ENCODE peak calls at places on chromosomes 7 and 10, in eight cellular contexts. One of them, this sample, is unnamed.

GRCh38 chr10:98134117-98134430 is 383 bp upstream of the R3HCC1L start:
- DNase-seq in body of pancreas: no peak
- DNase-seq in retinal pigment epithelial cell: no peak
- DNase-seq in progenitor cell of endocrine pancreas: no peak
- DNase-seq in A549: peak; percentile 25
- DNase-seq in fibroblast of lung: no peak
- DNase-seq in AG04450: no peak
- DNase-seq in AG04449: no peak
- DNase-seq in this sample: no peak

GRCh38 chr7:30322656-30323355 is 38.4 kb downstream of the ZNRF2 start:
- DNase-seq in body of pancreas: no peak
- DNase-seq in retinal pigment epithelial cell: no peak
- DNase-seq in progenitor cell of endocrine pancreas: no peak
- DNase-seq in A549: no peak
- DNase-seq in fibroblast of lung: no peak
- DNase-seq in AG04450: no peak
- DNase-seq in AG04449: no peak
- DNase-seq in this sample: no peak

GRCh38 chr10:132391372-132392020 is 5.5 kb upstream of the PWWP2B start:
- DNase-seq in body of pancreas: peak; percentile 2
- DNase-seq in retinal pigment epithelial cell: no peak
- DNase-seq in progenitor cell of endocrine pancreas: no peak
- DNase-seq in A549: no peak
- DNase-seq in fibroblast of lung: no peak
- DNase-seq in AG04450: no peak
- DNase-seq in AG04449: no peak
- DNase-seq in this sample: no peak

GRCh38 chr10:29248987-29249386 is 39.9 kb upstream of the LYZL1 start:
- DNase-seq in body of pancreas: no peak
- DNase-seq in retinal pigment epithelial cell: no peak
- DNase-seq in progenitor cell of endocrine pancreas: no peak
- DNase-seq in A549: no peak
- DNase-seq in fibroblast of lung: peak; percentile 31
- DNase-seq in AG04450: no peak
- DNase-seq in AG04449: no peak
- DNase-seq in this sample: no peak

GRCh38 chr10:120495226-120495625 is 38.2 kb downstream of the PLPP4 start:
- DNase-seq in body of pancreas: peak; percentile 25
- DNase-seq in retinal pigment epithelial cell: peak; percentile 92
- DNase-seq in progenitor cell of endocrine pancreas: no peak
- DNase-seq in A549: no peak
- DNase-seq in fibroblast of lung: no peak
- DNase-seq in AG04450: no peak
- DNase-seq in AG04449: no peak
- DNase-seq in this sample: no peak

GRCh38 chr10:46547881-46548780 is 8.3 kb downstream of the GPRIN2 start:
- DNase-seq in body of pancreas: no peak
- DNase-seq in retinal pigment epithelial cell: no peak
- DNase-seq in progenitor cell of endocrine pancreas: peak; percentile 9
- DNase-seq in A549: peak; percentile 31
- DNase-seq in fibroblast of lung: no peak
- DNase-seq in AG04450: no peak
- DNase-seq in AG04449: no peak
- DNase-seq in this sample: no peak

GRCh38 chr10:108560488-108560887 is 1362.8 kb downstream of the XPNPEP1 start:
- DNase-seq in body of pancreas: no peak
- DNase-seq in retinal pigment epithelial cell: no peak
- DNase-seq in progenitor cell of endocrine pancreas: no peak
- DNase-seq in A549: no peak
- DNase-seq in fibroblast of lung: no peak
- DNase-seq in AG04450: no peak
- DNase-seq in AG04449: no peak
- DNase-seq in this sample: no peak

GRCh38 chr7:100400656-100401055 is 27.4 kb downstream of the PILRA start:
- DNase-seq in body of pancreas: no peak
- DNase-seq in retinal pigment epithelial cell: no peak
- DNase-seq in progenitor cell of endocrine pancreas: no peak
- DNase-seq in A549: no peak
- DNase-seq in fibroblast of lung: no peak
- DNase-seq in AG04450: no peak
- DNase-seq in AG04449: no peak
- DNase-seq in this sample: peak; percentile 67

GRCh38 chr7:99083068-99083651 is 60.7 kb downstream of the SMURF1 start:
- DNase-seq in body of pancreas: no peak
- DNase-seq in retinal pigment epithelial cell: no peak
- DNase-seq in progenitor cell of endocrine pancreas: no peak
- DNase-seq in A549: no peak
- DNase-seq in fibroblast of lung: peak; percentile 46
- DNase-seq in AG04450: no peak
- DNase-seq in AG04449: no peak
- DNase-seq in this sample: no peak

GRCh38 chr7:2321020-2321419 is 6.8 kb upstream of the SNX8 start:
- DNase-seq in body of pancreas: no peak
- DNase-seq in retinal pigment epithelial cell: no peak
- DNase-seq in progenitor cell of endocrine pancreas: no peak
- DNase-seq in A549: no peak
- DNase-seq in fibroblast of lung: peak; percentile 32
- DNase-seq in AG04450: no peak
- DNase-seq in AG04449: no peak
- DNase-seq in this sample: no peak
- TF ChIP-seq CTCF in body of pancreas: no peak
- TF ChIP-seq CTCF in retinal pigment epithelial cell: peak; percentile 32
- TF ChIP-seq CTCF in progenitor cell of endocrine pancreas: peak; percentile 15
- TF ChIP-seq CTCF in A549: no peak
- TF ChIP-seq CTCF in fibroblast of lung: peak; percentile 41
- TF ChIP-seq CTCF in AG04450: peak; percentile 26
- TF ChIP-seq CTCF in AG04449: peak; percentile 34
- TF ChIP-seq CTCF in this sample: no peak

DNA sequence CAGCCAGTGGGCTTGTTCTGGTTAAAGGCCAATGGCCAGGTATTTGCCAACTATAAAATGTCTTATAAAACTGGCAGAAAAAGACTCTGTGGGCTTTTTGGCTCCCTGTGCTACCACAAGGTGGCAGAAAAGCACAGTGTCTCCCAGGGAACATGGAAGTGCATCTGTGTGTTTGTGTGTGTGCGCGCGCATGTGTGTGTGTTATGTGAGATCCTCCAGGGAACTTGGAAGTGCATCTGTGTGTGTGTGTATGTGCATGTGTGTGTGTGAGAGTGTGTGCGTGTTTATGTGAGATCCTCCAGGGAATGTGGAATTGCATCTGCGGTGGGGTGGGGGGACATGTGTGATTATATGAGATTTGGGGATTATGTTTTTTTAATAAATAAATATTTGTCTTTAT is 30.2 kb upstream of the ABI1 start:
- DNase-seq in body of pancreas: peak; percentile 61
- DNase-seq in retinal pigment epithelial cell: peak; percentile 24
- DNase-seq in progenitor cell of endocrine pancreas: peak; percentile 33
- DNase-seq in A549: no peak
- DNase-seq in fibroblast of lung: peak; percentile 76
- DNase-seq in AG04450: peak; percentile 29
- DNase-seq in AG04449: no peak
- DNase-seq in this sample: peak; percentile 73
- TF ChIP-seq CTCF in body of pancreas: peak; percentile 38
- TF ChIP-seq CTCF in retinal pigment epithelial cell: peak; percentile 78
- TF ChIP-seq CTCF in progenitor cell of endocrine pancreas: peak; percentile 66
- TF ChIP-seq CTCF in A549: peak; percentile 52
- TF ChIP-seq CTCF in fibroblast of lung: peak; percentile 75
- TF ChIP-seq CTCF in AG04450: peak; percentile 67
- TF ChIP-seq CTCF in AG04449: peak; percentile 52
- TF ChIP-seq CTCF in this sample: peak; percentile 65

DNA sequence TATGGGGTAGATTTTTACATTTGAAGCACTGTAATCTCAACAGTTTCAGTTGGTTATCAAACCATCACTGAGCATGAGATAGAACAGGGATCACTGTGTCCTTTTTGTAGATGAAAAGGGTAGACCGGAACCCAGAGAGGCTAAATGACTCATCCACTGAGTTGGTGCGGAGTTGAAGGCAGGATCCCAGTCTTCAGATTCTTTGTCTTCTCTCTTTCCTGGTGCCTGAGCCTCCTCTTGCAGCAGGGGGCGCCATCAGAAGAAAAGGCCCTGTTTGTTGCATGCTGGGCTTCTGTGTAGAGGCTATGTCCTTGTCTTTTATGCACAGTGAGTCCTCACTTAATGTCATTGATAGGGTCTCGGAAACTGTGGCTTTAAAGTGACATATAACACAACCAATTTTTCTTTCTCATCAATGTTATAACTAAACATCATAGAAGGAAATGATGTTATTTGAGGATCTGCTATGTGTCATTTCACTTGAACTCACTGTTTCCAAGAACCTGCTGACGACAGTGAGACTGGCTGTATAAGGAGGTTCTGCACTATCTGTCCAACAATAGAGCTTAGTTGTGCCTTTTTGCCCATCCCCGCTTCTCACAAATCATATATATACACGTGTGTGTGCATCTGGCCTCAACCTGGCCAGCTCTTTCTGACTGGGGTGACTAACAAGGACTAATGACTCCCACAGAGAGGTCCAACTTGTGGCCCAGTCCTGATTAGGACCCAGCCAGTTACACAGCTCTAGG is 14.3 kb downstream of the ZNF282 start:
- DNase-seq in body of pancreas: peak; percentile 29
- DNase-seq in retinal pigment epithelial cell: no peak
- DNase-seq in progenitor cell of endocrine pancreas: no peak
- DNase-seq in A549: peak; percentile 83
- DNase-seq in fibroblast of lung: peak; percentile 41
- DNase-seq in AG04450: no peak
- DNase-seq in AG04449: no peak
- DNase-seq in this sample: peak; percentile 87
- TF ChIP-seq CTCF in body of pancreas: no peak
- TF ChIP-seq CTCF in retinal pigment epithelial cell: peak; percentile 87
- TF ChIP-seq CTCF in progenitor cell of endocrine pancreas: peak; percentile 60
- TF ChIP-seq CTCF in A549: peak; percentile 64
- TF ChIP-seq CTCF in fibroblast of lung: peak; percentile 65
- TF ChIP-seq CTCF in AG04450: peak; percentile 59
- TF ChIP-seq CTCF in AG04449: peak; percentile 60
- TF ChIP-seq CTCF in this sample: peak; percentile 78

GRCh38 chr10:7944537-7944936 is 110.0 kb upstream of the GATA3 start:
- DNase-seq in body of pancreas: no peak
- DNase-seq in retinal pigment epithelial cell: no peak
- DNase-seq in progenitor cell of endocrine pancreas: no peak
- DNase-seq in A549: no peak
- DNase-seq in fibroblast of lung: no peak
- DNase-seq in AG04450: no peak
- DNase-seq in AG04449: no peak
- DNase-seq in this sample: no peak
- TF ChIP-seq CTCF in body of pancreas: no peak
- TF ChIP-seq CTCF in retinal pigment epithelial cell: no peak
- TF ChIP-seq CTCF in progenitor cell of endocrine pancreas: no peak
- TF ChIP-seq CTCF in A549: no peak
- TF ChIP-seq CTCF in fibroblast of lung: no peak
- TF ChIP-seq CTCF in AG04450: no peak
- TF ChIP-seq CTCF in AG04449: no peak
- TF ChIP-seq CTCF in this sample: no peak

DNA sequence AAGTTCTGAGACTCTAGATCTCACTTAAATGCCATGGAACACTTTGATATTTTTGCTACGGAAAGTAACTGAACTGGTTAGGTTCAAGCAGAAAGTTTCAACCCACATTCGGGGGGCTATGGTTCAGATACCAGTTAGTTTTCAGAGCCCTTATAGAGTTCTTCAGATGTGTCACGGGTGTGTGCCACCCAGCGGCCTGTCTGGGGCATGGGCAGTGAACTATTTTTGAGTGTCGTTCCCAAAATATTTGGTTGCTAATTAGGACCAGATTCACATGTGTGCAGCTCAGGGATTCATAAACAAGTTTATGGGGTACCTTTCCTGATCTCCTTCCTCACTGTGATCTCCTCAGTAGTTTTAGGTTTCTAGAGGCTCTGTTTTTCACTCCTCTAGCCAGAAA is 271.9 kb downstream of the C7orf25 start:
- DNase-seq in body of pancreas: no peak
- DNase-seq in retinal pigment epithelial cell: no peak
- DNase-seq in progenitor cell of endocrine pancreas: no peak
- DNase-seq in A549: no peak
- DNase-seq in fibroblast of lung: no peak
- DNase-seq in AG04450: no peak
- DNase-seq in AG04449: no peak
- DNase-seq in this sample: no peak
- TF ChIP-seq CTCF in body of pancreas: no peak
- TF ChIP-seq CTCF in retinal pigment epithelial cell: peak; percentile 7
- TF ChIP-seq CTCF in progenitor cell of endocrine pancreas: no peak
- TF ChIP-seq CTCF in A549: no peak
- TF ChIP-seq CTCF in fibroblast of lung: peak; percentile 17
- TF ChIP-seq CTCF in AG04450: peak; percentile 13
- TF ChIP-seq CTCF in AG04449: peak; percentile 12
- TF ChIP-seq CTCF in this sample: no peak

DNA sequence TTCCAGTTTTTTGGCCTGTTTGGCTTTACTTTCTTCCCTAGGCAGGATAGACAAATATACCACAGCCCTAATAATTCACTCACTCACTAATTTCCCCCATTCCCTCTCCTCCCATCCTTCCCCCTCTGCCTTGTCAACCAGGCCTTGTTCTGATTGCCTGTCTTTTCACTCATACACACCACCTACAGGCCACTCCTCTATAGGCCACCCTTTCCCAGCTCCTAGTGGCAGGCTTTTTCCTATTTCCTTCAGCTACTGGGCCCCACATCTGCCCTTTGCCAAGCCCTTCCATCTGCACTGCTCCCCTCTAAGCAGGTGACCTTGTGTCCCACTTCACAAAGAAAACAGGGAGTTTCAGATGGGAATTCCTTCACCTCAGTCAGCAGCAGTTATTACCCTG is 59.8 kb upstream of the MSRB2 start:
- DNase-seq in body of pancreas: no peak
- DNase-seq in retinal pigment epithelial cell: peak; percentile 23
- DNase-seq in progenitor cell of endocrine pancreas: no peak
- DNase-seq in A549: no peak
- DNase-seq in fibroblast of lung: no peak
- DNase-seq in AG04450: no peak
- DNase-seq in AG04449: no peak
- DNase-seq in this sample: peak; percentile 22
- TF ChIP-seq CTCF in body of pancreas: no peak
- TF ChIP-seq CTCF in retinal pigment epithelial cell: peak; percentile 73
- TF ChIP-seq CTCF in progenitor cell of endocrine pancreas: peak; percentile 57
- TF ChIP-seq CTCF in A549: no peak
- TF ChIP-seq CTCF in fibroblast of lung: peak; percentile 39
- TF ChIP-seq CTCF in AG04450: peak; percentile 30
- TF ChIP-seq CTCF in AG04449: peak; percentile 30
- TF ChIP-seq CTCF in this sample: peak; percentile 53

GRCh38 chr10:90288403-90288933 is 569.4 kb downstream of the HTR7 start:
- DNase-seq in body of pancreas: no peak
- DNase-seq in retinal pigment epithelial cell: no peak
- DNase-seq in progenitor cell of endocrine pancreas: no peak
- DNase-seq in A549: no peak
- DNase-seq in fibroblast of lung: peak; percentile 81
- DNase-seq in AG04450: peak; percentile 30
- DNase-seq in AG04449: no peak
- DNase-seq in this sample: no peak
- TF ChIP-seq CTCF in body of pancreas: no peak
- TF ChIP-seq CTCF in retinal pigment epithelial cell: peak; percentile 48
- TF ChIP-seq CTCF in progenitor cell of endocrine pancreas: no peak
- TF ChIP-seq CTCF in A549: no peak
- TF ChIP-seq CTCF in fibroblast of lung: peak; percentile 63
- TF ChIP-seq CTCF in AG04450: peak; percentile 68
- TF ChIP-seq CTCF in AG04449: peak; percentile 31
- TF ChIP-seq CTCF in this sample: no peak

This sample was measured in glutamatergic neuron.